ENCODE peak calls at places on chromosomes 4 and X, in nine cellular contexts. Q is BE2C; P is uterus; E is CD4-positive, CD25-positive, alpha-beta regulatory T cell; B is effector memory CD4-positive, alpha-beta T cell; D is psoas muscle; Y is tibial artery; O is Panc1; H is gastrocnemius medialis. F is an unnamed sample. For H3K4me1 and H3K9me3, the result is how much of the 10 kb centered on the place peaks cover.

GRCh38 chr4:54913751-54914526 is 211.5 kb downstream of the KDR start:
- DNase-seq in Y (peak), D (no peak), H (no peak), P (no peak), O (no peak), E (no peak), B (no peak), Q (no peak), F (no peak)

GRCh38 chr4:155616112-155616511 is 50.5 kb upstream of the GUCY1A1 start:
- DNase-seq in O (no peak), Q (no peak), D (no peak), E (no peak), Y (no peak), P (no peak), B (no peak), H (no peak), F (no peak)

GRCh38 chr4:44583393-44583792 is 68.0 kb downstream of the YIPF7 start:
- DNase-seq in D (no peak), O (no peak), Y (no peak), P (no peak), Q (no peak), B (no peak), H (no peak), E (no peak), F (no peak)

GRCh38 chrX:144896323-144896722 is 351.0 kb upstream of the SPANXN1 start:
- DNase-seq in H (no peak), P (no peak), O (no peak), E (no peak), D (no peak), Q (no peak), B (no peak), Y (no peak), F (no peak)

GRCh38 chr4:41580007-41580406 is 42.0 kb downstream of the LIMCH1 start:
- DNase-seq in D (no peak), E (no peak), Y (no peak), P (no peak), O (no peak), B (no peak), H (no peak), Q (no peak), F (no peak)

GRCh38 chr4:73901031-73901430 is 31.8 kb downstream of the CXCL1 start:
- DNase-seq in E (no peak), P (no peak), B (no peak), Q (no peak), H (no peak), Y (no peak), O (no peak), D (no peak), F (no peak)

GRCh38 chr4:56197387-56197786 is 189.9 kb downstream of the AASDH start:
- DNase-seq in Q (no peak), E (no peak), O (no peak), Y (no peak), B (no peak), D (no peak), H (no peak), P (no peak), F (no peak)

GRCh38 chrX:63330681-63331080 is 20.5 kb downstream of the SPIN4 start:
- DNase-seq in E (no peak), D (no peak), P (no peak), H (no peak), O (no peak), Y (no peak), Q (no peak), B (no peak), F (no peak)

GRCh38 chrX:125387945-125388344 is 68.3 kb downstream of the TEX13C start:
- DNase-seq in P (no peak), Q (no peak), B (no peak), D (no peak), H (no peak), E (no peak), O (no peak), Y (no peak), F (no peak)

GRCh38 chr4:156290811-156291210 is 337.1 kb upstream of the CTSO start:
- DNase-seq in Y (no peak), B (no peak), D (no peak), E (no peak), P (no peak), Q (no peak), H (no peak), O (no peak), F (no peak)

GRCh38 chr4:78292336-78292735 is 235.2 kb downstream of the FRAS1 start:
- DNase-seq in O (no peak), Q (no peak), P (no peak), B (no peak), Y (no peak), H (no peak), D (no peak), E (no peak), F (no peak)

GRCh38 chr4:139596680-139597279 is 40.8 kb upstream of the SETD7 start:
- DNase-seq in Y (no peak), B (no peak), O (no peak), P (no peak), H (no peak), D (no peak), E (no peak), Q (no peak), F (no peak)

GRCh38 chr4:189835505-189835904 is 105.2 kb upstream of the FRG1 start:
- DNase-seq in Y (no peak), E (no peak), D (no peak), O (no peak), P (no peak), H (no peak), Q (no peak), B (no peak), F (no peak)

GRCh38 chrX:47475476-47475875 is 7.5 kb downstream of the ZNF41 start:
- DNase-seq in B (no peak), Q (no peak), H (no peak), O (no peak), P (no peak), Y (no peak), D (no peak), E (no peak), F (no peak)

GRCh38 chr4:187667095-187667494 is 328.5 kb upstream of the ZFP42 start:
- DNase-seq in E (no peak), D (no peak), H (no peak), B (no peak), Q (no peak), Y (no peak), P (no peak), O (no peak), F (no peak)

GRCh38 chr4:165204462-165204830 is 2.9 kb upstream of the KLHL2 start:
- DNase-seq in B (no peak), Y (no peak), Q (no peak), P (no peak), O (no peak), D (no peak), H (no peak), E (no peak), F (no peak)

GRCh38 chr4:140257461-140258305 is 103.7 kb upstream of the MAML3 start:
- DNase-seq in Q (no peak), O (no peak), P (no peak), D (no peak), E (no peak), B (no peak), Y (no peak), H (peak), F (no peak)

GRCh38 chrX:13000311-13000811 is 25.5 kb downstream of the TMSB4X start:
- DNase-seq in H (no peak), Q (no peak), O (no peak), P (no peak), D (no peak), Y (peak), B (no peak), E (peak), F (peak)

GRCh38 chr4:48683784-48684666 is 96.1 kb downstream of the FRYL start:
- DNase-seq in Q (no peak), H (no peak), Y (no peak), P (no peak), O (no peak), B (no peak), D (no peak), E (no peak), F (no peak)

GRCh38 chrX:40088299-40088625 is 9.5 kb downstream of the BCOR start:
- DNase-seq in B (no peak), O (no peak), E (no peak), D (no peak), Y (no peak), H (no peak), Q (no peak), P (no peak), F (no peak)
- H3K4me1 ChIP-seq in B (under half), O (under half), E (half or more), D (under half), Y (half or more), H (under half), Q (under half), P (under half), F (half or more)

DNA sequence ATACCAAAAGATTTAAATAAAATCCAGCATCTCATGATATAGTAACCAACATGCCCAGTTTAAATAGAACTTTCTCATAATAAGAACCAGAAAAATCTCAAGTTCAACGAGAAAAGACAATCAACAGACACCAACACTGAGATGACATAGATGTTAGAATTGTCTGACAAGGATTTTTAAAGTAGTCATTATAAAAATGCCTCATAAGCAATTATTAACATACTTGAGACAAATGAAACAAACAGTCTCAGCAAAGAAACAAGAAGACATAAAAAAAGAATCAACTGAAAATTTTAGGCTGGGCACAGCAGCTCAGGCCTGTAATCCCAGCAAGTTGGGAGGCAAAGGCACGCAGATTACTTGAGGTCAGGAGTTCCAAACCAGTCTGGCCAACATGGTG is 118.1 kb downstream of the FGF16 start:
- DNase-seq in E (no peak), B (no peak), Y (no peak), D (no peak), O (no peak), Q (no peak), H (no peak), P (no peak), F (no peak)
- H3K9me3 ChIP-seq in E (under half), B (under half), Y (under half), D (under half), O (under half), Q (under half), H (under half), P (under half), F (under half)

DNA sequence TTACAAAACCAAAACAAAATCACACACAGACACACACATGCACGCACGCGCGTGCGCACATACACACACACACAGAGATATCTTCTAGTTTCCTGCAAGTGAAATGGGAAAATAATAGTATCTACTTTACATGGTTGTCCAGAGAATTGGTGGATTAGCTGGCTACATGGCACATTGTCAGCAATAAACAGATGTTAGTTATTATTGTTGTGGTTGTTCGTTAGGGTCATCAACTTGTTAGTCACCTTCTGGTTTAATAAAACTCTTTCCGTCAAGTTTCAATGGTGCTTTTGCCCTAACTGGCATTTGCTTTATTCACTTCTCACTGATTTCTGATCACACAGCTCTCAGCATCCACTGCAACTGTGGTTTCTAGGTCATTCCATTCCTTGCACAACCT is 25.5 kb upstream of the RASL11B start:
- DNase-seq in D (no peak), O (no peak), Y (no peak), Q (no peak), E (no peak), H (no peak), B (no peak), P (no peak), F (no peak)
- H3K4me3 ChIP-seq in D (no peak), O (no peak), Y (no peak), Q (no peak), E (no peak), H (no peak), B (no peak), P (no peak), F (no peak)

GRCh38 chrX:69151898-69152297 is 13.4 kb downstream of the PJA1 start:
- DNase-seq in B (no peak), Y (no peak), Q (no peak), P (no peak), H (no peak), E (no peak), D (no peak), O (no peak), F (no peak)

GRCh38 chrX:69153060-69153730 is 12.1 kb downstream of the PJA1 start:
- DNase-seq in P (peak), E (no peak), O (no peak), D (no peak), B (no peak), Y (no peak), H (no peak), Q (no peak), F (no peak)

GRCh38 chrX:69155786-69156520 is 9.3 kb downstream of the PJA1 start:
- DNase-seq in Q (no peak), D (no peak), O (no peak), E (no peak), P (no peak), H (no peak), B (no peak), Y (no peak), F (no peak)

GRCh38 chrX:69152398-69152797 is 12.9 kb downstream of the PJA1 start:
- DNase-seq in O (no peak), H (no peak), P (no peak), E (no peak), B (no peak), Y (peak), Q (no peak), D (peak), F (no peak)

DNA sequence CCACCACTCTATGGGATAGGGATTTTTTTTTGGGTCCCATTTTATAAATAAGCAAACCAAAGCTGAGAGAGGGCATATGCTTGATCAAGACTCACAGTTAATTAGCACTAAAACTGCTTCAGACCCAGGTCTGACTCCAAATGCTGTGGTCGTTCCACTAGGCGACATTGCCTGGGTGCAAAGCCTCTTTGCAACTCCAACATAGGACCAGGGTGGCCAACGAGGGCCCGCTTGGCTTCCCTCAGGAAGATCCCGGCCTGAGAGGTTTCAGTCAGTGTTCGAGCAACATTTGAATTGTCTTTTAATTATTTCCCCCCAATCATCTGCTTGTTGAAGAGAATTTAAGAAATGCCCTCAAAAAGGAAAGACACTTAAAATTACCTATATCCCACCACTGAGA is 11.2 kb downstream of the PJA1 start:
- DNase-seq in H (no peak), P (no peak), O (no peak), Y (no peak), Q (no peak), B (no peak), D (no peak), E (no peak), F (no peak)
- H3K4me1 ChIP-seq in H (under half), P (under half), O (under half), Y (under half), Q (under half), B (under half), D (under half), E (under half), F (under half)

GRCh38 chrX:66023726-66024467 is 16.0 kb downstream of the VSIG4 start:
- DNase-seq in B (no peak), D (no peak), Y (no peak), Q (no peak), O (no peak), E (no peak), P (no peak), H (no peak), F (no peak)
- H3K9me3 ChIP-seq in B (under half), D (under half), Y (under half), Q (under half), O (under half), E (under half), P (under half), H (under half), F (under half)

F was measured in CD8-positive, alpha-beta memory T cell.